ENCODE peak calls at places on chromosomes 16 and 17, in four cellular contexts. Y is epithelial cell of esophagus, P is RWPE1, W is fibroblast of pulmonary artery. V is an unnamed sample.

GRCh38 chr17:50584749-50585148 is 24.2 kb downstream of the CACNA1G start:
- DNase-seq in Y (peak; percentile 60), P (no peak), W (no peak), V (no peak)

GRCh38 chr17:19024101-19025078 is 19.8 kb upstream of the FAM83G start:
- DNase-seq in Y (peak; percentile 96), P (peak; percentile 47), W (no peak), V (no peak)

GRCh38 chr17:56599566-56599965 is 6.1 kb downstream of the NOG start:
- DNase-seq in Y (no peak), P (no peak), W (no peak), V (no peak)

GRCh38 chr17:57999496-58000017 is 7.5 kb downstream of the SRSF1 start:
- DNase-seq in Y (peak; percentile 80), P (no peak), W (peak; percentile 87), V (no peak)

GRCh38 chr16:89633064-89633631 is 19.7 kb downstream of the DPEP1 start:
- DNase-seq in Y (peak; percentile 77), P (peak; percentile 78), W (peak; percentile 5), V (no peak)

GRCh38 chr17:19369846-19370492 is 7.4 kb upstream of the B9D1 start:
- DNase-seq in Y (peak; percentile 61), P (no peak), W (no peak), V (no peak)

GRCh38 chr17:9402590-9403199 is 172.9 kb downstream of the STX8 start:
- DNase-seq in Y (peak; percentile 63), P (no peak), W (peak; percentile 55), V (no peak)

GRCh38 chr17:72719582-72720493 is 372.6 kb downstream of the SLC39A11 start:
- DNase-seq in Y (peak; percentile 25), P (no peak), W (peak; percentile 51), V (no peak)

GRCh38 chr17:15917021-15917438 is 27.9 kb upstream of the ADORA2B start:
- DNase-seq in Y (no peak), P (no peak), W (no peak), V (no peak)

GRCh38 chr17:16935241-16935663 is 36.7 kb downstream of the TNFRSF13B start:
- DNase-seq in Y (peak; percentile 28), P (peak; percentile 40), W (no peak), V (peak; percentile 67)

GRCh38 chr16:20838250-20838649 is 31.9 kb downstream of the REXO5 start:
- DNase-seq in Y (no peak), P (no peak), W (no peak), V (no peak)

GRCh38 chr17:59786536-59787319 is 79.3 kb downstream of the VMP1 start:
- DNase-seq in Y (peak; percentile 100), P (peak; percentile 88), W (peak; percentile 100), V (no peak)

GRCh38 chr17:9484789-9485188 is 90.8 kb downstream of the STX8 start:
- DNase-seq in Y (peak; percentile 52), P (no peak), W (peak; percentile 20), V (no peak)

GRCh38 chr16:11605564-11605886 is 18.8 kb upstream of the LITAF start:
- DNase-seq in Y (no peak), P (no peak), W (no peak), V (no peak)

GRCh38 chr17:79968116-79968515 is 67.6 kb downstream of the TBC1D16 start:
- DNase-seq in Y (no peak), P (no peak), W (no peak), V (no peak)

GRCh38 chr17:74485012-74485743 is 18.7 kb downstream of the CD300A start:
- DNase-seq in Y (no peak), P (no peak), W (no peak), V (no peak)

GRCh38 chr17:688100-688989 is 26.3 kb downstream of the VPS53 start:
- DNase-seq in Y (no peak), P (no peak), W (peak; percentile 58), V (no peak)
- TF ChIP-seq CTCF in Y (peak; percentile 24), P (no peak), W (peak; percentile 34), V (peak; percentile 50)

GRCh38 chr16:5918553-5919127 is 821.0 kb upstream of the EEF2KMT start:
- DNase-seq in Y (no peak), P (no peak), W (no peak), V (no peak)
- TF ChIP-seq CTCF in Y (peak; percentile 16), P (no peak), W (no peak), V (no peak)

DNA sequence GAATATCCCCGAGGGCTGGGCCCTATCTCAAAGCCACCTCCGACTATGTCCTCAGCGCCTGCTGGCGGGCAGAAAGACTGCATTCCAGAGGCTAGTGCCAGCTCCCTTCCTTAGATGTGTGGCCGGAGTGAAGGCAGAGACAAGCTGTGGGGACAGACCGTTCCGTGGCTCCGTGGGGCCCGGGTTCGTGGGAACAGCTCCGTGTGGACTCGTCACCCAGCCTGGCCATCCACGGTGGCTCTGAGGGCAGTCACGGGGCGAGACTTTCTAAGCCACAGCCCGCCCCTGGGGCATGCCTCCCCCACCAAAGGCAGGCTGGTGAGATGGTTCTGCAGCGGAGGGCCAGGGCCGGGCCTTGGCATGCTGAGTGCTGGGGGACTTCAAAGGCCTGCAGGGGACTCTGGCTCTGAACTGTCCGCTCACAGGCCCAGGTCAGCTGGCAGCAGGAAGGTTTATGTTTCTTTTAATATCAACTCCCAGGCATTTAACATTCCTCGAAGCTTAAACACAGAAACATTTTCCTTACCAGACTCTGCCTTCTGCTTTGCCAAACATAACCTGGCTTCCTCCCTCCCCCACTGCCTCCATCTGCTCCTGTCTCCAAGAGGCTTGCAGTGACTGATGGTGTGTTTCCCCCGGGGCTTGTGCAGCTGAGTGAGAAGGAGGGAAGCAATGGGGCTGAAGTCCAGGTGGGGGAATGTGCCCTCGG is 50.4 kb downstream of the TIMM22 start:
- DNase-seq in Y (no peak), P (no peak), W (peak; percentile 20), V (no peak)
- TF ChIP-seq CTCF in Y (peak; percentile 12), P (no peak), W (no peak), V (no peak)

DNA sequence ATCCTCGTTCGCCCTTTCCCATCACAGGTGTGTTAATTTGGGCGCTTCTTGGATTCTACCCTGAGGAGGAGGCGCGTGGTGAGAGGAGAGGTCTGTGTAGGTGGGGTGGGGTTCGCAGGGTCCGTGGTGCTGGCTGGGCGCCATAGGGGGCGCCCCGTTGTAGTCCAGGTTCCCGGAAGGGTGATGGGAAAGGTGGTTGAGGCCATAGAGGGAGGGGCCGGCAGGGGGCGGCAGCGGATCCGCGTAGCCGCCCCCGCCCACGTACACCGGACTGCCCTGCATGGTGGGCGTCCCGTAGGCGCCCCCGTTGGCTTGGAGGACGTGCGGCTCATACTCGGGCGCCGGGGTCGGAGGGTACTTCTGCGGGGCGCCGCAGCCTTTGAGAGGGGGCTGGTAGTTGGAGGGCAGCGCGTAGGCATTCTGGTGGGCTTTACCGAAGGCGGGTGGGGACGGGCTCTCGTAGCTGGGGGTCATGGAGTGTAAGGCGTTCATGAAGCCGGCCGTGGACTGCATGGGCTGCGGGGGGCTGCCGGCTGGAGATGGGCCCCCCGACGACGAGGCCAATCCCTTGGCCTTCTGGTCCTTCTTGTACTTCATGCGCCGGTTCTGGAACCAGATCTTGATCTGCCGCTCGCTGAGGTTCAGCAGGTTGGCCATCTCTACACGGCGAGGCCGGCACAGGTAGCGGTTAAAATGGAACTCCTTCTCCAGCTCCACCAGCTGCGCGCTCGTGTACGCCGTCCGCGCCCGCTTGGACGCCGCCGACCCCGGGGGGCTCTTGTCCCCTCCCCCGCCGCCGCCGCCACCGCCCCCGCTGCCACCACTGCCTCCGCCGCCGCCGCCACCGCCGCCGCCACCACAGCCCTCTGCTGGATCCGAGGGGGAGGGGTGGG is 5.7 kb upstream of the HOXB2 start:
- DNase-seq in Y (no peak), P (no peak), W (no peak), V (no peak)
- TF ChIP-seq CTCF in Y (peak; percentile 8), P (no peak), W (no peak), V (no peak)

DNA sequence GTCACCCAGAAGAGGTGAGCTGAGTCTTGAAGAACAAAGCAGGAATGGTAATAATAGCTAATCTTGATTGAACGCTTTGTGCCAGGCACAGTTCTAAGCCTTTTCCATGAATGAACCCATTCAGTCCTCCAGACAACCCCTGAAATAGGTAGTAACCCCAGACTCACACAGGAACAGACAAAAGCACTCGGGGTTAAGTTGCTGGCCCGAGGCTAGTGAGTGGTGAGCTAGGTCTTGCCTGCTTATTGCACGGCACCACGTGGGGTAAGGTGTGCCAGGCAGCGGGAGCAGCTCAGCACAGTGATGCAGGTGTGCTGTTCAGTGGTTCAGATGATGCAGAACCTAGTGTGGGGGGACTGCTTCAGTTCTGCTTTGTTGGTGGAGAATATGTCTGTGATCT is 181.6 kb downstream of the RAB11FIP4 start:
- DNase-seq in Y (peak; percentile 26), P (no peak), W (no peak), V (no peak)
- TF ChIP-seq CTCF in Y (no peak), P (no peak), W (no peak), V (no peak)

GRCh38 chr17:45048795-45049563 is 2.5 kb downstream of the DCAKD start:
- DNase-seq in Y (no peak), P (no peak), W (no peak), V (no peak)
- TF ChIP-seq CTCF in Y (peak; percentile 29), P (peak; percentile 34), W (peak; percentile 29), V (peak; percentile 15)

GRCh38 chr16:67663151-67663876 is 2.6 kb downstream of the PARD6A start:
- DNase-seq in Y (no peak), P (no peak), W (no peak), V (no peak)
- TF ChIP-seq CTCF in Y (peak; percentile 26), P (peak; percentile 24), W (peak; percentile 23), V (peak; percentile 30)

GRCh38 chr17:31015639-31016038 is 44.8 kb downstream of the RNF135 start:
- DNase-seq in Y (peak; percentile 11), P (no peak), W (peak; percentile 6), V (no peak)
- TF ChIP-seq CTCF in Y (peak; percentile 27), P (peak; percentile 9), W (no peak), V (no peak)

GRCh38 chr16:47143329-47143676 is 442 bp downstream of the NETO2 start:
- DNase-seq in Y (peak; percentile 80), P (peak; percentile 67), W (peak; percentile 74), V (peak; percentile 91)
- TF ChIP-seq CTCF in Y (peak; percentile 33), P (peak; percentile 87), W (peak; percentile 6), V (peak; percentile 90)

DNA sequence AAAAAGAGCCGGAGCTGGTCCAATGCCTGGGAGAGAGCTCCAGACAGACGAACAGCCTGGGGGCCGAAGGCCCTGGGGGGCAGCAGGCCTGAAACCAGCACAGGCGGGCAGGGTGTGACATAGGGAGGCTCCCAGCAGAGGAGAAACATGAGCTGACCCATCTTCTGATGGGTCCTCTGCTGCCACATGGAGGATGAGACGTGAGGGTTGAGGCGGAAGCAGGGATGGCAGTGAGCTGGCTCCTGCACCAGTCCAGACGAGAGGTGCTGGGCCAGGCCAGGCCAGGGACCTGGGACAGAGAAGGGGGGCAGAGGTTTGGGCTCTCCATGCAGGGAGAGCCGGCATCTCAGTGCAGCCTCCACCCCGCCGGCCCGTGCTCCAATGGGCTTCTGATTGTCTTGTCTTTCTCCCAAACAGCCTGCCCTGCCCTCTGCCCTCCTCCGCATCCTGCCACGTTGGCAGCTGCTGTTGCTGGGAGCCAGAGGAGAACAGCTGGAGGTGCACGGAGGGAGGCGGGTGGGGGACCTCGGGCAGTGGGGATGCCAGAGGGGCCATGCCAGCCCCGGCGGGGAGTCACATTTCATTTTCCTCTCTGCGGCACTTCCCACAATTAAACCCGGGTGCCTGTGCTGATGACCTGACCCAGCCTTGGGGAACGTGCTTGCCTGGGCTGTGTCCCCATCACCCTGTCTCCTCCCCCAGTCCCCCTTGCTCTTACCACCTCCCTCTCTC is 139.0 kb upstream of the GSE1 start:
- DNase-seq in Y (no peak), P (no peak), W (no peak), V (no peak)
- TF ChIP-seq CTCF in Y (no peak), P (no peak), W (no peak), V (peak; percentile 8)

V was measured in osteocyte.